ENCODE peak calls at places on chromosomes 4 and X, in eight cellular contexts. One of them, this sample, is unnamed.

GRCh38 chr4:128510850-128511249 is 223.2 kb upstream of the PGRMC2 start:
- DNase-seq in CD4-positive, alpha-beta T cell: no peak
- DNase-seq in cardiac fibroblast: no peak
- DNase-seq in lung: no peak
- DNase-seq in adrenal gland: no peak
- DNase-seq in brain microvascular endothelial cell: no peak
- DNase-seq in fibroblast of pulmonary artery: no peak
- DNase-seq in endothelial cell: no peak
- DNase-seq in this sample: no peak

GRCh38 chrX:148049441-148049840 is 68.3 kb downstream of the FMR1NB start:
- DNase-seq in lung: no peak
- DNase-seq in CD4-positive, alpha-beta T cell: no peak
- DNase-seq in cardiac fibroblast: peak; percentile 51
- DNase-seq in brain microvascular endothelial cell: no peak
- DNase-seq in endothelial cell: peak; percentile 3
- DNase-seq in adrenal gland: no peak
- DNase-seq in fibroblast of pulmonary artery: peak; percentile 50
- DNase-seq in this sample: no peak

GRCh38 chr4:13378973-13379759 is 105.0 kb downstream of the RAB28 start:
- DNase-seq in fibroblast of pulmonary artery: no peak
- DNase-seq in cardiac fibroblast: no peak
- DNase-seq in endothelial cell: no peak
- DNase-seq in lung: no peak
- DNase-seq in CD4-positive, alpha-beta T cell: no peak
- DNase-seq in adrenal gland: no peak
- DNase-seq in brain microvascular endothelial cell: no peak
- DNase-seq in this sample: no peak

GRCh38 chr4:147734496-147734895 is 2.6 kb downstream of the ARHGAP10 start:
- DNase-seq in adrenal gland: no peak
- DNase-seq in CD4-positive, alpha-beta T cell: no peak
- DNase-seq in cardiac fibroblast: no peak
- DNase-seq in fibroblast of pulmonary artery: no peak
- DNase-seq in lung: no peak
- DNase-seq in brain microvascular endothelial cell: no peak
- DNase-seq in endothelial cell: no peak
- DNase-seq in this sample: no peak

GRCh38 chr4:7519638-7520373 is 85.1 kb upstream of the PSAPL1 start:
- DNase-seq in cardiac fibroblast: no peak
- DNase-seq in lung: no peak
- DNase-seq in adrenal gland: no peak
- DNase-seq in brain microvascular endothelial cell: no peak
- DNase-seq in endothelial cell: no peak
- DNase-seq in fibroblast of pulmonary artery: no peak
- DNase-seq in CD4-positive, alpha-beta T cell: no peak
- DNase-seq in this sample: no peak

GRCh38 chr4:3822230-3822947 is 56.2 kb downstream of the ADRA2C start:
- DNase-seq in brain microvascular endothelial cell: no peak
- DNase-seq in endothelial cell: no peak
- DNase-seq in fibroblast of pulmonary artery: peak; percentile 10
- DNase-seq in cardiac fibroblast: peak; percentile 5
- DNase-seq in adrenal gland: no peak
- DNase-seq in CD4-positive, alpha-beta T cell: no peak
- DNase-seq in lung: no peak
- DNase-seq in this sample: no peak

GRCh38 chrX:150219374-150220185 is 143.5 kb upstream of the MAMLD1 start:
- DNase-seq in brain microvascular endothelial cell: no peak
- DNase-seq in adrenal gland: no peak
- DNase-seq in lung: no peak
- DNase-seq in cardiac fibroblast: peak; percentile 20
- DNase-seq in CD4-positive, alpha-beta T cell: no peak
- DNase-seq in fibroblast of pulmonary artery: no peak
- DNase-seq in endothelial cell: no peak
- DNase-seq in this sample: no peak

GRCh38 chr4:1058198-1058996 is 47.0 kb downstream of the FGFRL1 start:
- DNase-seq in fibroblast of pulmonary artery: no peak
- DNase-seq in endothelial cell: no peak
- DNase-seq in adrenal gland: no peak
- DNase-seq in lung: no peak
- DNase-seq in cardiac fibroblast: no peak
- DNase-seq in brain microvascular endothelial cell: no peak
- DNase-seq in CD4-positive, alpha-beta T cell: no peak
- DNase-seq in this sample: no peak

GRCh38 chr4:62014982-62015739 is 815.0 kb downstream of the ADGRL3 start:
- DNase-seq in adrenal gland: no peak
- DNase-seq in endothelial cell: no peak
- DNase-seq in lung: no peak
- DNase-seq in cardiac fibroblast: peak; percentile 5
- DNase-seq in fibroblast of pulmonary artery: peak; percentile 5
- DNase-seq in brain microvascular endothelial cell: no peak
- DNase-seq in CD4-positive, alpha-beta T cell: no peak
- DNase-seq in this sample: no peak

GRCh38 chrX:31271615-31272471 is 200.0 kb upstream of the FTHL17 start:
- DNase-seq in CD4-positive, alpha-beta T cell: no peak
- DNase-seq in brain microvascular endothelial cell: no peak
- DNase-seq in cardiac fibroblast: no peak
- DNase-seq in adrenal gland: no peak
- DNase-seq in endothelial cell: no peak
- DNase-seq in fibroblast of pulmonary artery: no peak
- DNase-seq in lung: no peak
- DNase-seq in this sample: no peak

GRCh38 chr4:142549248-142549647 is 296.9 kb downstream of the INPP4B start:
- DNase-seq in lung: no peak
- DNase-seq in fibroblast of pulmonary artery: no peak
- DNase-seq in CD4-positive, alpha-beta T cell: no peak
- DNase-seq in endothelial cell: no peak
- DNase-seq in cardiac fibroblast: no peak
- DNase-seq in adrenal gland: no peak
- DNase-seq in brain microvascular endothelial cell: no peak
- DNase-seq in this sample: no peak

GRCh38 chr4:94208268-94208667 is 603 bp downstream of the SMARCAD1 start:
- DNase-seq in fibroblast of pulmonary artery: no peak
- DNase-seq in endothelial cell: no peak
- DNase-seq in brain microvascular endothelial cell: no peak
- DNase-seq in lung: no peak
- DNase-seq in CD4-positive, alpha-beta T cell: no peak
- DNase-seq in cardiac fibroblast: peak; percentile 4
- DNase-seq in adrenal gland: no peak
- DNase-seq in this sample: no peak

GRCh38 chr4:6071959-6072720 is 53.9 kb upstream of the C4orf50 start:
- DNase-seq in endothelial cell: no peak
- DNase-seq in fibroblast of pulmonary artery: no peak
- DNase-seq in adrenal gland: no peak
- DNase-seq in brain microvascular endothelial cell: no peak
- DNase-seq in cardiac fibroblast: no peak
- DNase-seq in CD4-positive, alpha-beta T cell: no peak
- DNase-seq in lung: no peak
- DNase-seq in this sample: no peak

GRCh38 chrX:538311-538710 is 92.3 kb upstream of the SHOX start:
- DNase-seq in brain microvascular endothelial cell: no peak
- DNase-seq in cardiac fibroblast: no peak
- DNase-seq in CD4-positive, alpha-beta T cell: no peak
- DNase-seq in endothelial cell: no peak
- DNase-seq in adrenal gland: no peak
- DNase-seq in fibroblast of pulmonary artery: no peak
- DNase-seq in lung: no peak
- DNase-seq in this sample: no peak

GRCh38 chr4:186946140-186946539 is 222.5 kb upstream of the FAT1 start:
- DNase-seq in endothelial cell: no peak
- DNase-seq in adrenal gland: peak; percentile 23
- DNase-seq in CD4-positive, alpha-beta T cell: no peak
- DNase-seq in lung: no peak
- DNase-seq in brain microvascular endothelial cell: no peak
- DNase-seq in cardiac fibroblast: no peak
- DNase-seq in fibroblast of pulmonary artery: no peak
- DNase-seq in this sample: no peak

GRCh38 chr4:186940476-186940875 is 216.8 kb upstream of the FAT1 start:
- DNase-seq in lung: no peak
- DNase-seq in CD4-positive, alpha-beta T cell: no peak
- DNase-seq in fibroblast of pulmonary artery: no peak
- DNase-seq in adrenal gland: peak; percentile 61
- DNase-seq in endothelial cell: no peak
- DNase-seq in brain microvascular endothelial cell: no peak
- DNase-seq in cardiac fibroblast: no peak
- DNase-seq in this sample: no peak

GRCh38 chr4:186939766-186940165 is 216.1 kb upstream of the FAT1 start:
- DNase-seq in brain microvascular endothelial cell: no peak
- DNase-seq in CD4-positive, alpha-beta T cell: no peak
- DNase-seq in cardiac fibroblast: no peak
- DNase-seq in lung: no peak
- DNase-seq in adrenal gland: no peak
- DNase-seq in fibroblast of pulmonary artery: no peak
- DNase-seq in endothelial cell: no peak
- DNase-seq in this sample: no peak

GRCh38 chr4:186943607-186943908 is 219.9 kb upstream of the FAT1 start:
- DNase-seq in cardiac fibroblast: no peak
- DNase-seq in fibroblast of pulmonary artery: no peak
- DNase-seq in brain microvascular endothelial cell: no peak
- DNase-seq in endothelial cell: no peak
- DNase-seq in CD4-positive, alpha-beta T cell: no peak
- DNase-seq in adrenal gland: no peak
- DNase-seq in lung: no peak
- DNase-seq in this sample: no peak

DNA sequence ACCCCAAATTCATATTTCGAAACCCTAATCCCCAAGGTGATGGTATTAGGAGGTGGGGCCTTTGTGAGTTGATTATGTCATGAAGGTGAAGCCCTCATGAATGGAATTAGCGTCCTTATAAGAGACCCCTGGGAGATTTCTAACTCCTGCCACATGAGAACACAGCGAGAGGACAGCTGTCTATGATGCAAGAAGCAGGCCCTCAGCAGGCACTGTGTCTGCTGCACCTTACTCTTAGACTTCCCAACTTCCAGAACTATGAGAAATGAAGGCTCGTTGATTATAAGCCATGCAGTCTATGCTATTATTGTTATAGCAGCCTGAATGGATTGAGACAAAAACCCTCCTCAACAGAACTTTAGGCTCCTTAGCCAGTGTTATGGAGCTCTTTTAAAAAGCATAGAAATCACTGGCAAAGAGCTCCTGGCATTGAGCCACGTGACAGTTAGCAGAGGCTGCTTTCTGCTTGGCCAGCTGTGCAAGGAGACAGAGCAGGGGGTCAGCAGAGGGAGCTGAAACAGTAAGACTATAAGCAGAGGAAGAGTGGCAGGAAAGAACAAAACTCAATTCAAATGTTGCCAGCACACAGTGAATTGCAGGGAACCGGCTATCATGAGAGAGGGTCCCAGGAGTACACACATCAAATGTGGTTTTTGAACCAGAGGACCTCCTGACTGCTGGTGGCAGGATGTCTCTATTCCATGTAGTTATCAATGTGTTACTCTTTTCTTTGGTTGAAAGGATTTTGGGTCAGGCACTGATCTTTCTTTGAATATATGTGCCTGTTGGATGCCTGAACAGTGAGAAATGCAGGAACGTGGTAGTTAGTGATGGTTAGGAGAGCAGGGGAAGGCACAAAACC is 219.3 kb upstream of the FAT1 start:
- DNase-seq in adrenal gland: no peak
- DNase-seq in lung: no peak
- DNase-seq in endothelial cell: no peak
- DNase-seq in brain microvascular endothelial cell: no peak
- DNase-seq in cardiac fibroblast: peak; percentile 36
- DNase-seq in CD4-positive, alpha-beta T cell: no peak
- DNase-seq in fibroblast of pulmonary artery: peak; percentile 62
- DNase-seq in this sample: no peak
- TF ChIP-seq CTCF in adrenal gland: no peak
- TF ChIP-seq CTCF in lung: no peak
- TF ChIP-seq CTCF in endothelial cell: no peak
- TF ChIP-seq CTCF in brain microvascular endothelial cell: peak; percentile 31
- TF ChIP-seq CTCF in cardiac fibroblast: no peak
- TF ChIP-seq CTCF in CD4-positive, alpha-beta T cell: no peak
- TF ChIP-seq CTCF in fibroblast of pulmonary artery: peak; percentile 1
- TF ChIP-seq CTCF in this sample: no peak

DNA sequence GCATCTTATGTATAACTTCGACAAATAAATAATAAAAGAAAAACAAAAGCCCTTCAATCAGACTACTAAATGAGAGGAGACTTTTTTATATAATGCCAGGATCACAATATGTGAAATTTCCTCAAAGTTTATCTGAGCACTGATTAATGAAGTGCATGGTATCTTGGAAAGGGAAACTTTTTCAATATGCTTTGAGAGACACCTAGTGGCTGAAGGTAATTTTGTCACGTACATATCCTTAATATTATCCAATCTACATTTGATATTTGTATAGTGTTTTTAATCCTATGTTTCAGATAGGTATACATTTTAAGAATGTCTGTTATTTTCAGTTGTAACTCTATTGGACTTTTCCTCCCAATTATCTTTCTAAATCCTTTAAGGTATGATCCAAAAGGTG is 146.8 kb downstream of the KLHL4 start:
- DNase-seq in endothelial cell: no peak
- DNase-seq in CD4-positive, alpha-beta T cell: no peak
- DNase-seq in cardiac fibroblast: peak; percentile 60
- DNase-seq in fibroblast of pulmonary artery: peak; percentile 68
- DNase-seq in lung: no peak
- DNase-seq in adrenal gland: no peak
- DNase-seq in brain microvascular endothelial cell: no peak
- DNase-seq in this sample: no peak
- TF ChIP-seq CTCF in endothelial cell: peak; percentile 18
- TF ChIP-seq CTCF in CD4-positive, alpha-beta T cell: no peak
- TF ChIP-seq CTCF in cardiac fibroblast: no peak
- TF ChIP-seq CTCF in fibroblast of pulmonary artery: peak; percentile 41
- TF ChIP-seq CTCF in lung: peak; percentile 9
- TF ChIP-seq CTCF in adrenal gland: peak; percentile 54
- TF ChIP-seq CTCF in brain microvascular endothelial cell: peak; percentile 2
- TF ChIP-seq CTCF in this sample: peak; percentile 81

DNA sequence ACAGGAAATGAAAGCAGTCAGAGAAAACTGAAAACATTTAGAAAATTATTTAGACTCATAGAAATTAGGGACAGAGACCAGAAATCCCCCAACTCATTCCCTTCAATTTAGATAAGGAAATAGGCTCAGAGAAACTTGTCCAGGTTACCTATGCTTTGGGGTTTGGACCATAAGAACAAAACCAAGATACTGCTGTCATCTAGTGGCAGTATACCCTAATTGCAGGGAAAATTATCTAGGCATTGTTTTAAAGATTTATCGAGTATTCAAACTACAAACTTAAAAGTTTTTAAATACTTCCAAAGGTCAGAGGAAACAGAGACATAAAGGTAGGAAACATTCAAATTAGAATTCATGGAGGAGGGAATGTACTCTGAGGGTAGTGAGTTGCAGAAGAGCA is 67.0 kb upstream of the KLHL13 start:
- DNase-seq in fibroblast of pulmonary artery: no peak
- DNase-seq in lung: no peak
- DNase-seq in cardiac fibroblast: no peak
- DNase-seq in brain microvascular endothelial cell: no peak
- DNase-seq in CD4-positive, alpha-beta T cell: no peak
- DNase-seq in endothelial cell: no peak
- DNase-seq in adrenal gland: no peak
- DNase-seq in this sample: no peak
- TF ChIP-seq CTCF in fibroblast of pulmonary artery: peak; percentile 2
- TF ChIP-seq CTCF in lung: no peak
- TF ChIP-seq CTCF in cardiac fibroblast: no peak
- TF ChIP-seq CTCF in brain microvascular endothelial cell: no peak
- TF ChIP-seq CTCF in CD4-positive, alpha-beta T cell: no peak
- TF ChIP-seq CTCF in endothelial cell: peak; percentile 37
- TF ChIP-seq CTCF in adrenal gland: no peak
- TF ChIP-seq CTCF in this sample: peak; percentile 38

DNA sequence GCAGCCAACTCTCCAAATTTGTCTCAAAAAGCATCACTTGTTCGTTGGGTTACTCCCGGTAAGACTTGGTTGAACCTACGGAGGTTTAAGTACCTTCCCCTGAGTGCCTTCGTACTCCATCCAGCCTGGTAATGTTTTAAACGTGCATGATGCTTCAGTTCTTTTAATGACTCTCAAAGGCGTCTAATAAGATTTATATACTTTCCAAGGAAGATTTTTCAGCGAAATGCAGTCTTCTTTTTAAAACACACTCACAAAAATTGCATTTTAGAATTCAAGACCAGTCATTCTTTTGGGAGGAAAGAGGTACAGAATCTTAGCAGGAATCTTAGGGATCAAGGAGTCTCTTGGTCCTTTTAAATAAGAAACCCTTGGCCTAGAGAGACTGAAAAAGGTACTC is 430 bp upstream of the TRPC3 start:
- DNase-seq in cardiac fibroblast: no peak
- DNase-seq in brain microvascular endothelial cell: no peak
- DNase-seq in adrenal gland: no peak
- DNase-seq in CD4-positive, alpha-beta T cell: no peak
- DNase-seq in lung: no peak
- DNase-seq in endothelial cell: no peak
- DNase-seq in fibroblast of pulmonary artery: no peak
- DNase-seq in this sample: no peak
- TF ChIP-seq CTCF in cardiac fibroblast: no peak
- TF ChIP-seq CTCF in brain microvascular endothelial cell: no peak
- TF ChIP-seq CTCF in adrenal gland: no peak
- TF ChIP-seq CTCF in CD4-positive, alpha-beta T cell: no peak
- TF ChIP-seq CTCF in lung: no peak
- TF ChIP-seq CTCF in endothelial cell: no peak
- TF ChIP-seq CTCF in fibroblast of pulmonary artery: no peak
- TF ChIP-seq CTCF in this sample: no peak